ENCODE peak calls at places on chromosomes 6 and 20, in ten cellular contexts. One of them, this sample, is unnamed.

GRCh38 chr6:103893082-103893481 is 966.6 kb downstream of the HACE1 start:
- DNase-seq in germinal center: no peak
- DNase-seq in RPMI7951: no peak
- DNase-seq in NCI-H2107: no peak
- DNase-seq in tibial artery: no peak
- DNase-seq in T-cell: no peak
- DNase-seq in WTC11: no peak
- DNase-seq in activated naive CD8-positive, alpha-beta T cell treated with anti-CD3 and anti-CD28 coated beads for 36 hours: no peak
- DNase-seq in RWPE1: no peak
- DNase-seq in stimulated activated CD4-positive, alpha-beta T cell treated with anti-CD3 and anti-CD28 coated beads, Interleukin-2, amount 100 ng/mL, for 48 hours: no peak
- DNase-seq in this sample: no peak

GRCh38 chr6:7461416-7461815 is 71.8 kb downstream of the RIOK1 start:
- DNase-seq in RPMI7951: no peak
- DNase-seq in tibial artery: no peak
- DNase-seq in WTC11: no peak
- DNase-seq in NCI-H2107: no peak
- DNase-seq in germinal center: no peak
- DNase-seq in T-cell: no peak
- DNase-seq in activated naive CD8-positive, alpha-beta T cell treated with anti-CD3 and anti-CD28 coated beads for 36 hours: no peak
- DNase-seq in RWPE1: no peak
- DNase-seq in stimulated activated CD4-positive, alpha-beta T cell treated with anti-CD3 and anti-CD28 coated beads, Interleukin-2, amount 100 ng/mL, for 48 hours: no peak
- DNase-seq in this sample: no peak

GRCh38 chr6:160462551-160463109 is 114.5 kb downstream of the SLC22A3 start:
- DNase-seq in WTC11: no peak
- DNase-seq in RPMI7951: peak
- DNase-seq in RWPE1: peak
- DNase-seq in stimulated activated CD4-positive, alpha-beta T cell treated with anti-CD3 and anti-CD28 coated beads, Interleukin-2, amount 100 ng/mL, for 48 hours: peak
- DNase-seq in T-cell: peak
- DNase-seq in germinal center: no peak
- DNase-seq in tibial artery: no peak
- DNase-seq in activated naive CD8-positive, alpha-beta T cell treated with anti-CD3 and anti-CD28 coated beads for 36 hours: peak
- DNase-seq in NCI-H2107: no peak
- DNase-seq in this sample: peak

GRCh38 chr6:36590237-36590636 is 3.9 kb upstream of the SRSF3 start:
- DNase-seq in tibial artery: peak
- DNase-seq in T-cell: no peak
- DNase-seq in WTC11: peak
- DNase-seq in germinal center: no peak
- DNase-seq in NCI-H2107: no peak
- DNase-seq in activated naive CD8-positive, alpha-beta T cell treated with anti-CD3 and anti-CD28 coated beads for 36 hours: no peak
- DNase-seq in RPMI7951: peak
- DNase-seq in stimulated activated CD4-positive, alpha-beta T cell treated with anti-CD3 and anti-CD28 coated beads, Interleukin-2, amount 100 ng/mL, for 48 hours: no peak
- DNase-seq in RWPE1: peak
- DNase-seq in this sample: no peak

GRCh38 chr6:43770417-43771209 is 602 bp downstream of the VEGFA start:
- DNase-seq in RPMI7951: peak
- DNase-seq in T-cell: no peak
- DNase-seq in activated naive CD8-positive, alpha-beta T cell treated with anti-CD3 and anti-CD28 coated beads for 36 hours: peak
- DNase-seq in WTC11: peak
- DNase-seq in germinal center: peak
- DNase-seq in NCI-H2107: no peak
- DNase-seq in stimulated activated CD4-positive, alpha-beta T cell treated with anti-CD3 and anti-CD28 coated beads, Interleukin-2, amount 100 ng/mL, for 48 hours: peak
- DNase-seq in tibial artery: peak
- DNase-seq in RWPE1: peak
- DNase-seq in this sample: peak

GRCh38 chr6:113433506-113433991 is 423.6 kb upstream of the MARCKS start:
- DNase-seq in tibial artery: peak
- DNase-seq in germinal center: no peak
- DNase-seq in RPMI7951: peak
- DNase-seq in NCI-H2107: no peak
- DNase-seq in stimulated activated CD4-positive, alpha-beta T cell treated with anti-CD3 and anti-CD28 coated beads, Interleukin-2, amount 100 ng/mL, for 48 hours: no peak
- DNase-seq in T-cell: no peak
- DNase-seq in RWPE1: peak
- DNase-seq in WTC11: no peak
- DNase-seq in activated naive CD8-positive, alpha-beta T cell treated with anti-CD3 and anti-CD28 coated beads for 36 hours: no peak
- DNase-seq in this sample: no peak

GRCh38 chr20:61516398-61517208 is 264.5 kb downstream of the CDH4 start:
- DNase-seq in activated naive CD8-positive, alpha-beta T cell treated with anti-CD3 and anti-CD28 coated beads for 36 hours: no peak
- DNase-seq in T-cell: no peak
- DNase-seq in tibial artery: no peak
- DNase-seq in germinal center: no peak
- DNase-seq in WTC11: no peak
- DNase-seq in RWPE1: no peak
- DNase-seq in stimulated activated CD4-positive, alpha-beta T cell treated with anti-CD3 and anti-CD28 coated beads, Interleukin-2, amount 100 ng/mL, for 48 hours: no peak
- DNase-seq in NCI-H2107: no peak
- DNase-seq in RPMI7951: peak
- DNase-seq in this sample: no peak

GRCh38 chr6:118743744-118744143 is 92.4 kb upstream of the CEP85L start:
- DNase-seq in RWPE1: no peak
- DNase-seq in germinal center: no peak
- DNase-seq in RPMI7951: peak
- DNase-seq in T-cell: no peak
- DNase-seq in activated naive CD8-positive, alpha-beta T cell treated with anti-CD3 and anti-CD28 coated beads for 36 hours: no peak
- DNase-seq in stimulated activated CD4-positive, alpha-beta T cell treated with anti-CD3 and anti-CD28 coated beads, Interleukin-2, amount 100 ng/mL, for 48 hours: no peak
- DNase-seq in NCI-H2107: no peak
- DNase-seq in WTC11: no peak
- DNase-seq in tibial artery: no peak
- DNase-seq in this sample: no peak

GRCh38 chr6:42259286-42259685 is 41.6 kb upstream of the MRPS10 start:
- DNase-seq in NCI-H2107: no peak
- DNase-seq in RPMI7951: no peak
- DNase-seq in RWPE1: no peak
- DNase-seq in activated naive CD8-positive, alpha-beta T cell treated with anti-CD3 and anti-CD28 coated beads for 36 hours: no peak
- DNase-seq in T-cell: no peak
- DNase-seq in WTC11: no peak
- DNase-seq in stimulated activated CD4-positive, alpha-beta T cell treated with anti-CD3 and anti-CD28 coated beads, Interleukin-2, amount 100 ng/mL, for 48 hours: no peak
- DNase-seq in tibial artery: no peak
- DNase-seq in germinal center: no peak
- DNase-seq in this sample: no peak

GRCh38 chr6:13304580-13305255 is 23.6 kb downstream of the TBC1D7 start:
- DNase-seq in tibial artery: no peak
- DNase-seq in RWPE1: no peak
- DNase-seq in stimulated activated CD4-positive, alpha-beta T cell treated with anti-CD3 and anti-CD28 coated beads, Interleukin-2, amount 100 ng/mL, for 48 hours: no peak
- DNase-seq in RPMI7951: no peak
- DNase-seq in NCI-H2107: no peak
- DNase-seq in germinal center: peak
- DNase-seq in WTC11: no peak
- DNase-seq in T-cell: no peak
- DNase-seq in activated naive CD8-positive, alpha-beta T cell treated with anti-CD3 and anti-CD28 coated beads for 36 hours: no peak
- DNase-seq in this sample: no peak

GRCh38 chr20:34922654-34923381 is 32.8 kb downstream of the GSS start:
- DNase-seq in germinal center: no peak
- DNase-seq in tibial artery: no peak
- DNase-seq in WTC11: no peak
- DNase-seq in stimulated activated CD4-positive, alpha-beta T cell treated with anti-CD3 and anti-CD28 coated beads, Interleukin-2, amount 100 ng/mL, for 48 hours: no peak
- DNase-seq in RWPE1: peak
- DNase-seq in T-cell: no peak
- DNase-seq in NCI-H2107: no peak
- DNase-seq in activated naive CD8-positive, alpha-beta T cell treated with anti-CD3 and anti-CD28 coated beads for 36 hours: no peak
- DNase-seq in RPMI7951: peak
- DNase-seq in this sample: no peak

GRCh38 chr20:891121-892080 is 24.7 kb downstream of the ANGPT4 start:
- DNase-seq in NCI-H2107: no peak
- DNase-seq in RWPE1: no peak
- DNase-seq in WTC11: no peak
- DNase-seq in germinal center: peak
- DNase-seq in RPMI7951: peak
- DNase-seq in T-cell: no peak
- DNase-seq in tibial artery: peak
- DNase-seq in activated naive CD8-positive, alpha-beta T cell treated with anti-CD3 and anti-CD28 coated beads for 36 hours: no peak
- DNase-seq in stimulated activated CD4-positive, alpha-beta T cell treated with anti-CD3 and anti-CD28 coated beads, Interleukin-2, amount 100 ng/mL, for 48 hours: no peak
- DNase-seq in this sample: no peak

GRCh38 chr20:58651823-58652605 is 931 bp downstream of the STX16 start:
- DNase-seq in RPMI7951: peak
- DNase-seq in tibial artery: no peak
- DNase-seq in stimulated activated CD4-positive, alpha-beta T cell treated with anti-CD3 and anti-CD28 coated beads, Interleukin-2, amount 100 ng/mL, for 48 hours: no peak
- DNase-seq in T-cell: peak
- DNase-seq in germinal center: peak
- DNase-seq in WTC11: peak
- DNase-seq in NCI-H2107: no peak
- DNase-seq in activated naive CD8-positive, alpha-beta T cell treated with anti-CD3 and anti-CD28 coated beads for 36 hours: peak
- DNase-seq in RWPE1: peak
- DNase-seq in this sample: peak

GRCh38 chr6:74967821-74968220 is 238.0 kb downstream of the COL12A1 start:
- DNase-seq in germinal center: no peak
- DNase-seq in WTC11: no peak
- DNase-seq in RPMI7951: no peak
- DNase-seq in tibial artery: no peak
- DNase-seq in activated naive CD8-positive, alpha-beta T cell treated with anti-CD3 and anti-CD28 coated beads for 36 hours: no peak
- DNase-seq in RWPE1: no peak
- DNase-seq in T-cell: no peak
- DNase-seq in stimulated activated CD4-positive, alpha-beta T cell treated with anti-CD3 and anti-CD28 coated beads, Interleukin-2, amount 100 ng/mL, for 48 hours: no peak
- DNase-seq in NCI-H2107: no peak
- DNase-seq in this sample: no peak

GRCh38 chr20:8194721-8195120 is 62.7 kb downstream of the PLCB1 start:
- DNase-seq in NCI-H2107: no peak
- DNase-seq in RWPE1: no peak
- DNase-seq in tibial artery: no peak
- DNase-seq in T-cell: no peak
- DNase-seq in WTC11: no peak
- DNase-seq in stimulated activated CD4-positive, alpha-beta T cell treated with anti-CD3 and anti-CD28 coated beads, Interleukin-2, amount 100 ng/mL, for 48 hours: no peak
- DNase-seq in RPMI7951: no peak
- DNase-seq in activated naive CD8-positive, alpha-beta T cell treated with anti-CD3 and anti-CD28 coated beads for 36 hours: no peak
- DNase-seq in germinal center: no peak
- DNase-seq in this sample: no peak

GRCh38 chr6:136539967-136540366 is 10.3 kb downstream of the MAP7 start:
- DNase-seq in T-cell: no peak
- DNase-seq in RWPE1: no peak
- DNase-seq in activated naive CD8-positive, alpha-beta T cell treated with anti-CD3 and anti-CD28 coated beads for 36 hours: no peak
- DNase-seq in tibial artery: no peak
- DNase-seq in WTC11: no peak
- DNase-seq in RPMI7951: peak
- DNase-seq in germinal center: no peak
- DNase-seq in NCI-H2107: no peak
- DNase-seq in stimulated activated CD4-positive, alpha-beta T cell treated with anti-CD3 and anti-CD28 coated beads, Interleukin-2, amount 100 ng/mL, for 48 hours: no peak
- DNase-seq in this sample: no peak

GRCh38 chr6:112253842-112254816 is at the start of gene LAMA4:
- DNase-seq in NCI-H2107: no peak
- DNase-seq in germinal center: no peak
- DNase-seq in RPMI7951: peak
- DNase-seq in stimulated activated CD4-positive, alpha-beta T cell treated with anti-CD3 and anti-CD28 coated beads, Interleukin-2, amount 100 ng/mL, for 48 hours: peak
- DNase-seq in WTC11: peak
- DNase-seq in activated naive CD8-positive, alpha-beta T cell treated with anti-CD3 and anti-CD28 coated beads for 36 hours: peak
- DNase-seq in RWPE1: peak
- DNase-seq in T-cell: no peak
- DNase-seq in tibial artery: peak
- DNase-seq in this sample: peak

GRCh38 chr6:132811276-132811675 is 3.1 kb upstream of the RPS12 start:
- DNase-seq in RPMI7951: peak
- DNase-seq in activated naive CD8-positive, alpha-beta T cell treated with anti-CD3 and anti-CD28 coated beads for 36 hours: no peak
- DNase-seq in RWPE1: no peak
- DNase-seq in WTC11: no peak
- DNase-seq in tibial artery: no peak
- DNase-seq in NCI-H2107: no peak
- DNase-seq in germinal center: no peak
- DNase-seq in stimulated activated CD4-positive, alpha-beta T cell treated with anti-CD3 and anti-CD28 coated beads, Interleukin-2, amount 100 ng/mL, for 48 hours: no peak
- DNase-seq in T-cell: no peak
- DNase-seq in this sample: no peak

GRCh38 chr20:36392989-36393388 is 86.8 kb downstream of the DLGAP4 start:
- DNase-seq in T-cell: no peak
- DNase-seq in RWPE1: no peak
- DNase-seq in tibial artery: no peak
- DNase-seq in RPMI7951: no peak
- DNase-seq in activated naive CD8-positive, alpha-beta T cell treated with anti-CD3 and anti-CD28 coated beads for 36 hours: no peak
- DNase-seq in stimulated activated CD4-positive, alpha-beta T cell treated with anti-CD3 and anti-CD28 coated beads, Interleukin-2, amount 100 ng/mL, for 48 hours: no peak
- DNase-seq in germinal center: no peak
- DNase-seq in WTC11: no peak
- DNase-seq in NCI-H2107: no peak
- DNase-seq in this sample: no peak

GRCh38 chr6:98027898-98028297 is 744.9 kb upstream of the MMS22L start:
- DNase-seq in RWPE1: no peak
- DNase-seq in activated naive CD8-positive, alpha-beta T cell treated with anti-CD3 and anti-CD28 coated beads for 36 hours: no peak
- DNase-seq in RPMI7951: no peak
- DNase-seq in T-cell: no peak
- DNase-seq in NCI-H2107: no peak
- DNase-seq in stimulated activated CD4-positive, alpha-beta T cell treated with anti-CD3 and anti-CD28 coated beads, Interleukin-2, amount 100 ng/mL, for 48 hours: no peak
- DNase-seq in WTC11: no peak
- DNase-seq in germinal center: no peak
- DNase-seq in tibial artery: no peak
- DNase-seq in this sample: no peak

GRCh38 chr6:165594584-165595333 is 68.3 kb downstream of the PDE10A start:
- DNase-seq in RPMI7951: no peak
- DNase-seq in T-cell: no peak
- DNase-seq in stimulated activated CD4-positive, alpha-beta T cell treated with anti-CD3 and anti-CD28 coated beads, Interleukin-2, amount 100 ng/mL, for 48 hours: no peak
- DNase-seq in NCI-H2107: no peak
- DNase-seq in RWPE1: no peak
- DNase-seq in WTC11: no peak
- DNase-seq in tibial artery: no peak
- DNase-seq in germinal center: no peak
- DNase-seq in activated naive CD8-positive, alpha-beta T cell treated with anti-CD3 and anti-CD28 coated beads for 36 hours: no peak
- DNase-seq in this sample: no peak

GRCh38 chr6:70456725-70457124 is 43.4 kb downstream of the FAM135A start:
- DNase-seq in activated naive CD8-positive, alpha-beta T cell treated with anti-CD3 and anti-CD28 coated beads for 36 hours: no peak
- DNase-seq in WTC11: no peak
- DNase-seq in stimulated activated CD4-positive, alpha-beta T cell treated with anti-CD3 and anti-CD28 coated beads, Interleukin-2, amount 100 ng/mL, for 48 hours: no peak
- DNase-seq in NCI-H2107: no peak
- DNase-seq in germinal center: no peak
- DNase-seq in RPMI7951: no peak
- DNase-seq in T-cell: no peak
- DNase-seq in tibial artery: no peak
- DNase-seq in RWPE1: no peak
- DNase-seq in this sample: no peak

GRCh38 chr6:30915591-30915946 is 1.5 kb downstream of the VARS2 start:
- DNase-seq in NCI-H2107: no peak
- DNase-seq in WTC11: peak
- DNase-seq in tibial artery: no peak
- DNase-seq in stimulated activated CD4-positive, alpha-beta T cell treated with anti-CD3 and anti-CD28 coated beads, Interleukin-2, amount 100 ng/mL, for 48 hours: no peak
- DNase-seq in T-cell: no peak
- DNase-seq in RWPE1: peak
- DNase-seq in RPMI7951: peak
- DNase-seq in germinal center: peak
- DNase-seq in activated naive CD8-positive, alpha-beta T cell treated with anti-CD3 and anti-CD28 coated beads for 36 hours: no peak
- DNase-seq in this sample: no peak

GRCh38 chr20:56247954-56248782 is at the start of gene MC3R:
- DNase-seq in RPMI7951: peak
- DNase-seq in germinal center: peak
- DNase-seq in tibial artery: no peak
- DNase-seq in WTC11: peak
- DNase-seq in activated naive CD8-positive, alpha-beta T cell treated with anti-CD3 and anti-CD28 coated beads for 36 hours: peak
- DNase-seq in stimulated activated CD4-positive, alpha-beta T cell treated with anti-CD3 and anti-CD28 coated beads, Interleukin-2, amount 100 ng/mL, for 48 hours: peak
- DNase-seq in T-cell: peak
- DNase-seq in RWPE1: peak
- DNase-seq in NCI-H2107: no peak
- DNase-seq in this sample: peak